ENCODE peak calls at places on chromosomes 2 and 18, in ten cellular contexts. Z, T, P, N, H, U, K, J, R and G are unnamed samples. For H3K27me3, the result is how much of the 10 kb centered on the place peaks cover.

GRCh38 chr2:184680825-184681224 is 82.5 kb downstream of the ZNF804A start:
- DNase-seq in J (no peak), Z (no peak), T (no peak), N (no peak), H (no peak), P (no peak), U (no peak), K (no peak), R (no peak), G (no peak)

GRCh38 chr18:332007-332406 is 64.2 kb upstream of the THOC1 start:
- DNase-seq in T (no peak), R (no peak), J (no peak), N (peak), P (no peak), U (no peak), H (no peak), Z (no peak), K (peak), G (no peak)

GRCh38 chr2:168180914-168181313 is 66.5 kb downstream of the STK39 start:
- DNase-seq in J (no peak), P (no peak), R (no peak), U (no peak), K (no peak), Z (no peak), N (no peak), T (no peak), H (no peak), G (no peak)

GRCh38 chr2:217396165-217396564 is 536.3 kb upstream of the TNP1 start:
- DNase-seq in K (no peak), U (no peak), Z (peak), J (no peak), H (no peak), N (no peak), T (peak), R (no peak), P (no peak), G (no peak)

GRCh38 chr2:241859436-241860183 is 916 bp upstream of the PDCD1 start:
- DNase-seq in Z (peak), J (peak), H (no peak), T (peak), N (peak), P (no peak), R (peak), U (no peak), K (peak), G (no peak)

GRCh38 chr2:228318218-228318617 is 136.7 kb upstream of the SPHKAP start:
- DNase-seq in U (no peak), N (peak), J (no peak), R (peak), Z (no peak), K (no peak), H (peak), T (peak), P (no peak), G (no peak)

GRCh38 chr2:101036562-101036961 is 34.5 kb downstream of the RPL31 start:
- DNase-seq in K (no peak), U (no peak), N (no peak), T (no peak), P (no peak), R (no peak), Z (peak), J (no peak), H (no peak), G (no peak)

GRCh38 chr2:203909192-203909945 is 27.2 kb upstream of the ICOS start:
- DNase-seq in U (no peak), P (no peak), Z (peak), N (peak), K (no peak), J (no peak), H (peak), T (no peak), R (peak), G (no peak)

GRCh38 chr18:8703781-8704301 is 1.5 kb upstream of the MTCL1 start:
- DNase-seq in R (no peak), T (peak), H (no peak), K (no peak), P (no peak), N (no peak), Z (no peak), U (no peak), J (no peak), G (no peak)

GRCh38 chr2:64359176-64359891 is 94.6 kb upstream of the LGALSL start:
- DNase-seq in K (no peak), T (no peak), N (no peak), J (no peak), P (no peak), R (no peak), U (no peak), Z (no peak), H (no peak), G (no peak)

GRCh38 chr2:239779592-239779983 is 245.6 kb downstream of the NDUFA10 start:
- DNase-seq in N (no peak), R (peak), T (no peak), U (no peak), K (peak), J (no peak), P (no peak), H (no peak), Z (no peak), G (no peak)

DNA sequence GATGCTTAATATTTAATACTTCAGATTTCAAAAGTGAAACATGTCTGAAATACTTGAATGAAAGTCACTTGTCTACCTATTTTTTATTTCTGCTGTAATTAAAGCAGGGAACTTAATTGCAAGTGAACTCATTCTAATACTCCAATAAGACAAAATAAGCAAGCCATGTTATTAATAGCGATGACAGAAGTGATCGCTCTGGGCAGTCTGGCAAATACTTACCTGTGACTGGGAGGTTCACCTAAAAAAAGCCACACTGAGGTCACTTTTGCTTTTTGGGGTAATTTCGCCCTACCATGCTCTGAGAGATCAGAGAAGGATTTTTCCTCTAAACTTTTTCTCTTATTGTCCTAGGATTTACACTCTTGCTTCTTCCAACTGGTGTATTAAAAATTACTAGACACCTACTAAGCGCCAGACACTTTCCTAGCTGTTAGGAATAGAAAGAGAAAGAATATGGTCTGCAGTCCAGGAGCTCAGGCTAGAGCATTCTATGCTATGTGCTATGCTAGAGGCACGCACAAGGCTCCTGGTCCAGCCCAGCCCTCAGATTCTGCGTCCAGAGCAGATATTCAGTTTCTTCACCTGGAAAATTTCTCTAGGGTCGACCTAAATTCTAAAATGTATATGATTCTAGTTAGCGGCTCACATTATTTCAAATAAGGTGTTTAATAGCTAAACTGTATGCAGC is 26.5 kb upstream of the PPP1CB start:
- DNase-seq in R (no peak), N (no peak), T (no peak), Z (no peak), H (no peak), P (no peak), J (no peak), U (no peak), K (no peak), G (no peak)
- H3K27me3 ChIP-seq in R (under half), N (under half), T (under half), Z (under half), H (under half), P (under half), J (under half), U (under half), K (under half), G (under half)

GRCh38 chr2:216082805-216083204 is 1.1 kb downstream of the TMEM169 start:
- DNase-seq in J (peak), T (peak), H (peak), N (peak), K (peak), R (no peak), U (no peak), Z (peak), P (no peak), G (no peak)
- H3K27me3 ChIP-seq in J (under half), T (under half), H (under half), N (under half), K (under half), R (under half), U (under half), Z (under half), P (under half), G (under half)

DNA sequence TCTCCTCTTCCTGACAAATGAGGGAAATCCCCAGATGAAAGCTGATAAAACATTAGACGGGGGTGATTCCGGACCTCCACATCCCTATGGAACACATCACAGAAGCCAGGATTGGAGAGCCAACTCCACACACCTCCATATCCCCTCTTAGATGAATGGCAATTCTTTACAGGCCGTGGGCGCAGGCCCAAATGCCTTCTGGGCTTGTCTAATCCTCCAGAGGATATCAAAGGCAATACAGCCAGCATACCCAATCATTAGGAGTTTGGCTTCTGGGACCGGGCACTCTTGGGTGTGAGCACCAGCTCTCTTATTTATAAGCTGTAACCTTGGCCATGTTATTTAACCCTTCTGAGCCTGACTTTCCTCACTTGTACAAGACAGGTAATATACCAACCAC is 15.0 kb upstream of the CYP1B1 start:
- DNase-seq in T (no peak), N (no peak), H (no peak), P (no peak), U (no peak), R (no peak), Z (no peak), J (no peak), K (no peak), G (no peak)
- H3K27me3 ChIP-seq in T (under half), N (under half), H (under half), P (under half), U (under half), R (under half), Z (under half), J (under half), K (under half), G (under half)

DNA sequence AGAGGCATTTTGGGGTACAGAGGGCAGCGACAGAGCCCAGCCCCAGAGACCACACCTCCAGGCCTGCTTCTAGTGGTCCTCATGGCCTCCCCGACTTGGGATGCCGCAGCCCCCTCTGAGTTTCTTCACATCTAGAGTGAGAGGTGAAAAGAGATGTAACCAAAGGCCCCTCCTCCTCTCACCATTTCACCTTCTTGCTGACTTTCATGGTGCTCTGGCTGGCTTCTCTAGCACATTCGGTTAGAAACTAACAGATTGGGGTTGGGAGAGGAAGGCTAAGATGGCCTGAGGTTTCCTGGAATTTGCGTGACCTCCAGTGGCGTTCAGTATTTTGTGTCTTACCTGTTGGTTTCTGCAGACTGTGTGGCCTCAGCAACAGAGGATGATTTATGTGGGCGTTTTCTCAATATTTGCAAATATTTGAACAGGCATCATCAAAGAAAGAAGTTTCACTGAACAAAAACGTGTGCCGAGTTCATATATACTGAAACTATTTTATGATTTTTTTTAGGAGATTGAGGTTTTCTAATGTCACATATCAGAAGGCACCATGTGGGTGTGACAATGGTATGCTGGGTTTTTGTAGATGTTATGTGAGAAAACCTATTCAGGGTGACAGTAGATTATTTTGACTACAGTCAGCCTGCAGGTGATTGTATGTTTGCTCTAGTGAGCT is 69.9 kb upstream of the BCL2L11 start:
- DNase-seq in P (no peak), Z (no peak), H (no peak), R (no peak), K (no peak), N (no peak), J (no peak), U (no peak), T (no peak), G (no peak)
- H3K27me3 ChIP-seq in P (under half), Z (under half), H (under half), R (under half), K (under half), N (under half), J (under half), U (under half), T (half or more), G (under half)

GRCh38 chr2:72936669-72937355 is 19.5 kb downstream of the EMX1 start:
- DNase-seq in T (no peak), H (no peak), P (no peak), U (no peak), J (peak), K (no peak), R (no peak), N (no peak), Z (no peak), G (no peak)
- H3K27me3 ChIP-seq in T (under half), H (half or more), P (under half), U (under half), J (under half), K (under half), R (under half), N (under half), Z (under half), G (under half)

GRCh38 chr18:57299931-57300330 is 52.4 kb upstream of the ST8SIA3 start:
- DNase-seq in R (no peak), T (no peak), Z (no peak), N (no peak), U (no peak), P (no peak), J (no peak), K (no peak), H (no peak), G (no peak)
- H3K27me3 ChIP-seq in R (under half), T (under half), Z (under half), N (under half), U (under half), P (under half), J (under half), K (under half), H (under half), G (under half)

GRCh38 chr2:869894-870293 is 80.8 kb upstream of the SNTG2 start:
- DNase-seq in P (no peak), K (no peak), J (no peak), U (no peak), R (no peak), T (no peak), Z (no peak), N (no peak), H (no peak), G (no peak)

GRCh38 chr2:871175-871727 is 79.4 kb upstream of the SNTG2 start:
- DNase-seq in K (no peak), U (no peak), N (no peak), R (no peak), J (no peak), Z (no peak), T (no peak), H (no peak), P (no peak), G (no peak)

GRCh38 chr2:867296-867695 is 83.4 kb upstream of the SNTG2 start:
- DNase-seq in K (no peak), U (no peak), Z (no peak), R (no peak), T (no peak), J (no peak), H (no peak), P (no peak), N (no peak), G (no peak)

GRCh38 chr2:870426-870825 is 80.2 kb upstream of the SNTG2 start:
- DNase-seq in N (no peak), R (no peak), J (no peak), T (no peak), H (no peak), K (no peak), U (no peak), Z (no peak), P (no peak), G (no peak)

DNA sequence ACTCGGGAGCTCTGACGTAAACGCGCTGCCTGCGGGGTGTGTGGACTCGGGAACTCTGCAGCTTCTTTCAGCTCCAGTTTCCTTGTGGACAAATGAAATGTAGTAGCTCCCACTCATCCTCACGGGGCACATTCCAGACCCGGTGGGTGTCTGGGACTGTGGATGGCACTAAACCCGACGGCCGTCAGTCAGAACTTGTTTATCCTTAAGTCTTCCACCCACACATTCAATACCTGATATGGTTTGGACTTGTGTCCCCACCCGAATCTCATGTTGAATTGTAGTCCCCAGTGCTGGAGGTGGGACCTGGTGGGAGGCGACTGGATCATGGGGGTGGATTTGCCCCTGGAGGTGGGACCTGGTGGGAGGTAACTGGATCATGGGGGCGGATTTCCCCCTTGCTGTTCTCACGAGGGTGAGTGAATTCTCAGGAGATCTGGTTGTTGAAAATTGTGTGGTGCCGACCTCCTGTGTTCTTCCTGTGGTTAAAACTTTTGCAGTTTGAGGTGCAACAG is 81.2 kb upstream of the SNTG2 start:
- DNase-seq in Z (no peak), P (no peak), T (no peak), K (no peak), R (no peak), U (no peak), J (no peak), H (no peak), N (no peak), G (no peak)
- H3K27me3 ChIP-seq in Z (under half), P (under half), T (under half), K (under half), R (under half), U (under half), J (under half), H (half or more), N (under half), G (under half)

GRCh38 chr18:11747731-11748130 is 58.7 kb downstream of the GNAL start:
- DNase-seq in R (no peak), N (no peak), K (no peak), J (no peak), U (no peak), Z (no peak), P (no peak), T (no peak), H (no peak), G (no peak)
- H3K27me3 ChIP-seq in R (under half), N (under half), K (under half), J (under half), U (under half), Z (half or more), P (under half), T (under half), H (half or more), G (under half)